ENCODE peak calls at places on chromosomes 2 and 18, in nine cellular contexts. D, G, W, K, H, T, V, Q and X are unnamed samples.

GRCh38 chr2:235562065-235562747 is 68.4 kb downstream of the AGAP1 start:
- DNase-seq in D (no peak), G (no peak), W (no peak), K (no peak), H (no peak), T (no peak), V (no peak), Q (no peak), X (no peak)

GRCh38 chr18:49212819-49213218 is 247.6 kb downstream of the DYM start:
- DNase-seq in D (no peak), G (no peak), W (no peak), K (no peak), H (no peak), T (no peak), V (no peak), Q (peak), X (no peak)

GRCh38 chr2:226611944-226612318 is 187.7 kb downstream of the IRS1 start:
- DNase-seq in D (no peak), G (no peak), W (no peak), K (no peak), H (no peak), T (no peak), V (no peak), Q (peak), X (no peak)

GRCh38 chr18:76450912-76451421 is 44.1 kb downstream of the ZNF516 start:
- DNase-seq in D (no peak), G (peak), W (no peak), K (no peak), H (no peak), T (no peak), V (peak), Q (peak), X (no peak)

GRCh38 chr18:65610939-65611338 is 139.9 kb upstream of the CDH7 start:
- DNase-seq in D (no peak), G (no peak), W (no peak), K (no peak), H (no peak), T (no peak), V (no peak), Q (no peak), X (no peak)

GRCh38 chr2:215784371-215784783 is 229.0 kb downstream of the MREG start:
- DNase-seq in D (no peak), G (no peak), W (no peak), K (no peak), H (no peak), T (no peak), V (no peak), Q (peak), X (no peak)

GRCh38 chr2:96258393-96259022 is 7.3 kb downstream of the TMEM127 start:
- DNase-seq in D (no peak), G (no peak), W (no peak), K (no peak), H (no peak), T (no peak), V (no peak), Q (peak), X (no peak)

GRCh38 chr18:34710430-34711386 is 610 bp downstream of the DTNA start:
- DNase-seq in D (no peak), G (no peak), W (no peak), K (no peak), H (no peak), T (no peak), V (no peak), Q (peak), X (no peak)